ENCODE peak calls at places on chromosome 10, in eight cellular contexts. N is mesendoderm; S is Peyer's patch; Z is AG08395; J is NCI-H460; I is ACHN; T is CD4-positive, CD25-positive, alpha-beta regulatory T cell; R is Ammon's horn. B is an unnamed sample.
A peak's percentile ranks its signal among the peaks of the same experiment; 100 is the strongest.

GRCh38 chr10:114442115-114442630 is 37.9 kb upstream of the AFAP1L2 start:
- DNase-seq in R (no peak), I (no peak), S (no peak), Z (no peak), J (no peak), N (peak; percentile 94), T (no peak), B (no peak)

GRCh38 chr10:33719005-33719703 is 384.7 kb upstream of the NRP1 start:
- DNase-seq in J (no peak), N (no peak), S (no peak), R (no peak), I (no peak), T (no peak), Z (no peak), B (no peak)

GRCh38 chr10:33229252-33229943 is 105.1 kb downstream of the NRP1 start:
- DNase-seq in Z (peak; percentile 48), T (no peak), R (no peak), J (no peak), S (no peak), N (no peak), I (no peak), B (no peak)

GRCh38 chr10:61262486-61263261 is 190.5 kb downstream of the TMEM26 start:
- DNase-seq in N (no peak), I (no peak), S (no peak), T (no peak), Z (peak; percentile 59), R (no peak), J (no peak), B (no peak)

GRCh38 chr10:76209135-76209534 is 777.7 kb downstream of the LRMDA start:
- DNase-seq in Z (no peak), J (no peak), R (no peak), N (no peak), I (no peak), S (no peak), T (no peak), B (no peak)

GRCh38 chr10:81027223-81027622 is 489.5 kb downstream of the SH2D4B start:
- DNase-seq in R (no peak), I (peak; percentile 7), S (no peak), J (no peak), Z (no peak), N (no peak), T (no peak), B (no peak)

GRCh38 chr10:95730233-95730632 is 25.7 kb upstream of the ENTPD1 start:
- DNase-seq in R (no peak), T (no peak), N (no peak), I (no peak), J (no peak), Z (no peak), S (no peak), B (no peak)

GRCh38 chr10:58220769-58221448 is 46.8 kb downstream of the IPMK start:
- DNase-seq in T (no peak), N (no peak), I (no peak), J (no peak), Z (peak; percentile 67), R (no peak), S (no peak), B (no peak)

GRCh38 chr10:91036807-91037405 is 116.0 kb upstream of the ANKRD1 start:
- DNase-seq in I (no peak), N (no peak), J (no peak), Z (peak; percentile 20), S (no peak), T (no peak), R (no peak), B (no peak)

GRCh38 chr10:6843477-6843876 is 263.4 kb upstream of the PRKCQ start:
- DNase-seq in T (no peak), S (no peak), I (no peak), Z (no peak), J (no peak), N (no peak), R (peak; percentile 61), B (no peak)